ENCODE peak calls at places on chromosomes 1 and 21, in seven cellular contexts. D is IMR-90, L is A549, I is spleen, K is lower leg skin, H is stomach, M is ovary. P is an unnamed sample.

GRCh38 chr1:234326493-234327366 is 46.5 kb upstream of the COA6 start:
- DNase-seq in D (peak), L (peak), I (no peak), K (peak), H (peak), M (no peak), P (peak)

GRCh38 chr1:11600901-11601300 is 53.3 kb downstream of the FBXO2 start:
- DNase-seq in D (no peak), L (no peak), I (no peak), K (no peak), H (no peak), M (no peak), P (no peak)

GRCh38 chr1:1058921-1059493 is 15.1 kb downstream of the RNF223 start:
- DNase-seq in D (no peak), L (no peak), I (peak), K (no peak), H (no peak), M (no peak), P (no peak)

GRCh38 chr1:96967311-96967710 is 245.7 kb downstream of the PTBP2 start:
- DNase-seq in D (no peak), L (no peak), I (no peak), K (no peak), H (no peak), M (no peak), P (no peak)

GRCh38 chr1:63317007-63317813 is 5.2 kb upstream of the FOXD3 start:
- DNase-seq in D (peak), L (peak), I (peak), K (peak), H (peak), M (no peak), P (peak)

GRCh38 chr1:20708891-20709290 is 8.9 kb downstream of the KIF17 start:
- DNase-seq in D (no peak), L (no peak), I (no peak), K (no peak), H (no peak), M (no peak), P (no peak)

GRCh38 chr21:27134513-27134912 is 167.6 kb upstream of the ADAMTS5 start:
- DNase-seq in D (peak), L (no peak), I (no peak), K (no peak), H (no peak), M (no peak), P (no peak)

GRCh38 chr1:156435551-156436318 is 64.8 kb downstream of the MEF2D start:
- DNase-seq in D (no peak), L (no peak), I (peak), K (no peak), H (peak), M (no peak), P (peak)

GRCh38 chr1:65948609-65949229 is 156.0 kb downstream of the PDE4B start:
- DNase-seq in D (peak), L (no peak), I (no peak), K (no peak), H (no peak), M (no peak), P (no peak)

GRCh38 chr1:220708929-220709801 is 19.0 kb downstream of the C1orf115 start:
- DNase-seq in D (no peak), L (no peak), I (no peak), K (no peak), H (no peak), M (no peak), P (no peak)

GRCh38 chr1:6961905-6962304 is 176.7 kb downstream of the CAMTA1 start:
- DNase-seq in D (no peak), L (no peak), I (no peak), K (no peak), H (no peak), M (no peak), P (no peak)

GRCh38 chr1:172536256-172536655 is 3.3 kb downstream of the SUCO start:
- DNase-seq in D (no peak), L (no peak), I (no peak), K (no peak), H (no peak), M (no peak), P (no peak)

GRCh38 chr1:48916121-48917069 is 139.7 kb upstream of the BEND5 start:
- DNase-seq in D (peak), L (peak), I (no peak), K (no peak), H (no peak), M (no peak), P (no peak)

GRCh38 chr1:173258484-173259264 is 51.5 kb upstream of the TNFSF4 start:
- DNase-seq in D (no peak), L (no peak), I (no peak), K (no peak), H (no peak), M (no peak), P (no peak)

GRCh38 chr1:111956155-111956817 is 33.2 kb downstream of the KCND3 start:
- DNase-seq in D (no peak), L (no peak), I (peak), K (no peak), H (no peak), M (no peak), P (no peak)

GRCh38 chr1:161193561-161194235 is 5.2 kb downstream of the ADAMTS4 start:
- DNase-seq in D (no peak), L (no peak), I (peak), K (no peak), H (peak), M (peak), P (no peak)

GRCh38 chr21:45079351-45079750 is 5.0 kb downstream of the ADARB1 start:
- DNase-seq in D (no peak), L (no peak), I (no peak), K (peak), H (no peak), M (no peak), P (no peak)

GRCh38 chr1:172325562-172325961 is 94.9 kb upstream of the C1orf105 start:
- DNase-seq in D (peak), L (no peak), I (no peak), K (no peak), H (no peak), M (no peak), P (no peak)

GRCh38 chr1:43706598-43707190 is 642 bp upstream of the ST3GAL3 start:
- DNase-seq in D (no peak), L (no peak), I (peak), K (no peak), H (no peak), M (no peak), P (no peak)

GRCh38 chr1:230768903-230769570 is 21.8 kb downstream of the CAPN9 start:
- DNase-seq in D (peak), L (no peak), I (no peak), K (no peak), H (peak), M (no peak), P (no peak)

GRCh38 chr1:67696708-67697107 is 11.7 kb downstream of the GADD45A start:
- DNase-seq in D (no peak), L (no peak), I (no peak), K (no peak), H (no peak), M (no peak), P (no peak)

GRCh38 chr1:25695991-25696330 is 79.4 kb downstream of the MAN1C1 start:
- DNase-seq in D (peak), L (peak), I (no peak), K (no peak), H (no peak), M (no peak), P (no peak)

GRCh38 chr1:18947570-18947969 is 8.9 kb downstream of the IFFO2 start:
- DNase-seq in D (no peak), L (no peak), I (no peak), K (no peak), H (no peak), M (no peak), P (no peak)

GRCh38 chr1:154906621-154907081 is 29.9 kb downstream of the PMVK start:
- DNase-seq in D (no peak), L (peak), I (no peak), K (peak), H (peak), M (no peak), P (no peak)

GRCh38 chr1:229070168-229070567 is 200.7 kb upstream of the RAB4A start:
- DNase-seq in D (peak), L (peak), I (peak), K (peak), H (peak), M (peak), P (no peak)

GRCh38 chr1:39842726-39843305 is 40.5 kb downstream of the TRIT1 start:
- DNase-seq in D (no peak), L (no peak), I (no peak), K (no peak), H (no peak), M (no peak), P (no peak)

GRCh38 chr1:154863702-154864174 is 6.3 kb downstream of the KCNN3 start:
- DNase-seq in D (peak), L (peak), I (no peak), K (no peak), H (peak), M (no peak), P (no peak)

GRCh38 chr21:43866233-43866632 is 1.2 kb downstream of the AGPAT3 start:
- DNase-seq in D (peak), L (no peak), I (peak), K (no peak), H (no peak), M (peak), P (peak)

GRCh38 chr21:28900481-28900880 is 92.2 kb downstream of the LTN1 start:
- DNase-seq in D (no peak), L (no peak), I (no peak), K (no peak), H (no peak), M (no peak), P (no peak)

GRCh38 chr1:218701131-218701530 is 356.0 kb downstream of the TGFB2 start:
- DNase-seq in D (peak), L (no peak), I (no peak), K (no peak), H (no peak), M (no peak), P (no peak)

GRCh38 chr1:218702808-218703207 is 357.7 kb downstream of the TGFB2 start:
- DNase-seq in D (no peak), L (no peak), I (no peak), K (no peak), H (no peak), M (no peak), P (no peak)

GRCh38 chr1:218705911-218706893 is 361.1 kb downstream of the TGFB2 start:
- DNase-seq in D (peak), L (peak), I (no peak), K (no peak), H (no peak), M (no peak), P (no peak)

GRCh38 chr1:218703836-218704235 is 358.7 kb downstream of the TGFB2 start:
- DNase-seq in D (no peak), L (no peak), I (no peak), K (no peak), H (no peak), M (no peak), P (no peak)

DNA sequence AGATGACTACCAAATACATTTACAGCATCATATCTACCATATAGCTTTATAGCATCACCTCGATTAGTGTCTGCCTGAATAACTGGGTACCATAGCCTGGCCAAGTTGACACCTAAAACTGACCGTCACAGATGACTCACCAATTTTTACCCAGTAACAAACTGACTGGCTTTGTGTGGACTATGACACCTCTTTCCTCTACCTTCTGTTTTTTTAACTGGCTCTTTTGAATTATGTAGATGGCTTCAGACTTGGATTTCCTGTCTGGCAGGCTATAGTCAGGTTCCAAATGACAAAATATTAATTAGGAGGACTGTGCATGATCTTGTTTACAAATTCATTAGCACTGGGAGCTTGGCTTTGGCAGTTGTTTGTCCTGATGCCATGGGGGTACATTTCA is 360.3 kb downstream of the TGFB2 start:
- DNase-seq in D (peak), L (peak), I (no peak), K (no peak), H (no peak), M (no peak), P (no peak)
- TF ChIP-seq POLR2A in D (no peak), L (no peak), I (no peak), K (no peak), H (no peak), M (no peak), P (no peak)

GRCh38 chr1:180070286-180070685 is 84.4 kb upstream of the QSOX1 start:
- DNase-seq in D (no peak), L (no peak), I (no peak), K (no peak), H (no peak), M (no peak), P (no peak)

GRCh38 chr1:180065408-180065807 is 89.3 kb upstream of the QSOX1 start:
- DNase-seq in D (no peak), L (no peak), I (no peak), K (no peak), H (no peak), M (no peak), P (no peak)

GRCh38 chr1:180062452-180062971 is 92.2 kb upstream of the QSOX1 start:
- DNase-seq in D (no peak), L (no peak), I (no peak), K (no peak), H (no peak), M (no peak), P (no peak)

GRCh38 chr1:180061019-180061418 is 93.7 kb upstream of the QSOX1 start:
- DNase-seq in D (no peak), L (no peak), I (no peak), K (no peak), H (no peak), M (no peak), P (no peak)

DNA sequence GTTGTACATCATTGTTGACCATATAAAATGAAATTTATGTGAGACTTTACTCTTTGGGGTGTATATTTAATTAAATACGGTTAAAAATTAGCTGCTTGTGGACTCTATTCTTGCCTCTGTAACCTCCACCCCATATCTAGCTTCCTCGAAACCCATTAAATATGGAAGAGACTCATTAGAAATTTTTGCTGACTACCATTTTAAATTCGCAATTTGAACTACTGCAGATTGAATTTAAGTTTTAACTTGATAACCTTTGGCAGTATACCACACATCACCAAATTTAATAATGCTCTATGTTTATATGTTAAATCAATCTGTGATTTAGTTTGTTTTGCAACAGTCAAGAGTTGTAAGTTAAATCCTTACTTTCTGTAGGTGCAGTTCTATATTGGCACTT is 88.5 kb upstream of the QSOX1 start:
- DNase-seq in D (no peak), L (no peak), I (no peak), K (no peak), H (no peak), M (no peak), P (no peak)
- TF ChIP-seq POLR2A in D (no peak), L (no peak), I (no peak), K (no peak), H (no peak), M (no peak), P (no peak)

GRCh38 chr1:8858112-8858668 is 20.3 kb downstream of the ENO1 start:
- DNase-seq in D (peak), L (no peak), I (no peak), K (no peak), H (peak), M (no peak), P (no peak)
- TF ChIP-seq POLR2A in D (no peak), L (no peak), I (no peak), K (no peak), H (no peak), M (no peak), P (no peak)

GRCh38 chr1:30785181-30785580 is 27.6 kb upstream of the LAPTM5 start:
- DNase-seq in D (no peak), L (no peak), I (no peak), K (no peak), H (no peak), M (no peak), P (no peak)

GRCh38 chr1:30781906-30782305 is 24.3 kb upstream of the LAPTM5 start:
- DNase-seq in D (no peak), L (no peak), I (peak), K (no peak), H (no peak), M (no peak), P (no peak)

GRCh38 chr1:30782361-30783243 is 25.0 kb upstream of the LAPTM5 start:
- DNase-seq in D (peak), L (peak), I (peak), K (peak), H (peak), M (peak), P (peak)

GRCh38 chr1:30785714-30786113 is 28.1 kb upstream of the LAPTM5 start:
- DNase-seq in D (no peak), L (no peak), I (no peak), K (no peak), H (no peak), M (no peak), P (no peak)

DNA sequence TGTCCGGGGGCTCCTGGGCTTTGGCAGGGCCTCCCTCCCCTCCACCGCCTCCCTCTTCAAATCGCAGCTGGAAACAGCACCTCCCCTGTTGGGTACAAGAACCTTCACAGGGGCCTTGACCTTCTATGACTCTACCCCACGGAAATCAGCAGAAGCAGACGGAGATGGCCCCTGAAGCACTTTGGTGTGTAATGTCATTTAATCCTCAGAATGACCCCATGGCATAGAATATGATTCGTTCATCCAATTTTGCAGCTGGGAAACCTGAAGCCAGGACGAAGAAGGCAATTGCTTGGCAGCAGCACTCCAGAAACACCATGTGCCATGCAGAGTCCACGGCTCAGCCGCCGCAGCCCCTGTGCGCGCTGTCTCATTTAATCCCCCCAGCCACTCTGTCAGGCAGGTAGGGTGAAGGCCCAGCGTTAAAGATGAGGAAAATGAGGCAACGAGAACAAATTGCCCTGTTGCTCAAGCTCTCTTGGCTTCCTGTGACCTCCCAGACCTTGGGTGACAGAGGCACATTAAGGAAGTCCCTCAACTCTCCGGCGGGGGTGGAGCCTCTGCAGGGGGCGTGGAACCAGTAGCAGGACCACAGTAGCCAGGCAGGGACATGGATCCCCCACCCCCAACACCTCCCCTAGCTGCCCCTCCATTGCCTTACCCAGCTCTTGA is 25.8 kb upstream of the LAPTM5 start:
- DNase-seq in D (no peak), L (no peak), I (peak), K (no peak), H (no peak), M (no peak), P (no peak)
- TF ChIP-seq POLR2A in D (no peak), L (no peak), I (no peak), K (no peak), H (no peak), M (no peak), P (no peak)

GRCh38 chr1:33032126-33032869 is 4.4 kb downstream of the AK2 start:
- DNase-seq in D (peak), L (no peak), I (no peak), K (no peak), H (no peak), M (no peak), P (no peak)

GRCh38 chr1:33039840-33040239 is 3.2 kb upstream of the AK2 start:
- DNase-seq in D (no peak), L (no peak), I (no peak), K (no peak), H (no peak), M (no peak), P (no peak)

GRCh38 chr1:33041026-33041425 is 4.3 kb upstream of the AK2 start:
- DNase-seq in D (no peak), L (no peak), I (no peak), K (no peak), H (no peak), M (no peak), P (no peak)

GRCh38 chr1:33036051-33036525 is 595 bp downstream of the AK2 start:
- DNase-seq in D (peak), L (peak), I (no peak), K (no peak), H (no peak), M (no peak), P (no peak)

DNA sequence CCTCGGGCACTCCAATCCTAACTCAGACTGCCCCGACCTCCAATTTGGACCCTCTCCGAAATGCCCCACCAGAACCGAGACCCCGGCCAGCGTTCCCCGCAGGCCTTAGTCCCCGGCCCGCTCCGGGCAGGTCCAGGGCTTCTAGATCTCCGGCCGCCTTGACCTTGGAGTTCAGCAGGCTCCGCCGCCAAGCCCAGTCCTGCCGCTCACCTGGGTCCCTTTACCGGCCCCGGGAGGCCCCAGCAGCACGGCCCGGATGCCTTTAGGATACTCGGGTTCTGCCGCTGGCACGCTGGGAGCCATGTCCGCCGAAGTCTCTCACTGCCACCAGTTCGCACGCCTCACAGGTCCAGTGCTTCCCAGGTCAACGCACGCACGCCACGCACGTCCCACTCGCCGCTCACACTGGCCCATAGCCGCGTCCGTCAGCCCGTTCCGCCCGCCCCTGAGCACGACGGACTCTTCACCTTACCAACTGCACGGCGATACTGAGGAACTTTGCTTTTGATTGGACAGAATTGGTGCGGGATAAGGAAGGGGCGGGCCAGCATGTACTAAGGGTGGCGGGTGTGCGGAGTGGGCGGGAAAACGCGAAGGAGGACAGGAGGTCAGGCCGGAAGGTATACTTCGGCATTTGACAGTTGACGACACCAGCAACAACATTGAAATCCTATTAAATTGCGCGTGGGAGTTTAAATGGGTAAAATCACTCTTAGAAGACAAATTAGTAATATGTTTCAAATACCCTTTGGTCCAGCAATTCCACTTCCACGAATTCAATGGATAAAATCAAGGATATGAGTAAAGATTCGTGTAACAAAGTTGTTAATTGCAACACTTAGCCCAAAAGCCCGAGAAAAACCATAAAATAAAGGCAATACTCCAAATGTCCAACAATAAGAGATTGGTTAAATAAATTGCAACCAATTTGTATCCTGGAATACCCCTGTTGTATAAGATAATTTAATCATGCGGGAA is at the start of gene AK2:
- DNase-seq in D (peak), L (peak), I (peak), K (peak), H (peak), M (peak), P (peak)
- TF ChIP-seq POLR2A in D (peak), L (peak), I (peak), K (no peak), H (no peak), M (peak), P (peak)